ENCODE peak calls at places on chromosomes 4 and X, in ten cellular contexts. D is brain microvascular endothelial cell, N is tibial nerve, L is natural killer cell, K is cardiac fibroblast, E is lower leg skin, X is HFF-Myc, Z is ascending aorta, M is IMR-90, O is omental fat pad. I is an unnamed sample.

GRCh38 chrX:25976683-25977310 is 161.3 kb upstream of the MAGEB18 start:
- DNase-seq in N (no peak), O (no peak), D (no peak), Z (no peak), L (no peak), X (no peak), E (no peak), M (no peak), K (no peak), I (no peak)

GRCh38 chr4:181219783-181220416 is 1023.3 kb upstream of the TENM3 start:
- DNase-seq in Z (no peak), X (no peak), D (no peak), K (no peak), O (no peak), E (no peak), L (no peak), M (no peak), N (no peak), I (no peak)

GRCh38 chr4:167084326-167084725 is 150.0 kb downstream of the SPOCK3 start:
- DNase-seq in E (no peak), K (no peak), M (no peak), D (no peak), N (no peak), L (no peak), Z (no peak), O (no peak), X (no peak), I (no peak)

GRCh38 chr4:30719363-30720020 is 677 bp upstream of the PCDH7 start:
- DNase-seq in L (no peak), O (no peak), M (peak), D (peak), Z (no peak), N (no peak), K (peak), X (no peak), E (peak), I (no peak)

GRCh38 chr4:55768291-55768690 is 51.3 kb upstream of the EXOC1L start:
- DNase-seq in E (no peak), K (peak), Z (no peak), N (no peak), D (peak), L (no peak), O (no peak), M (peak), X (peak), I (no peak)

GRCh38 chrX:47941423-47941822 is 62.4 kb downstream of the ZNF182 start:
- DNase-seq in O (no peak), N (no peak), X (no peak), L (no peak), E (no peak), Z (no peak), D (no peak), M (no peak), K (no peak), I (no peak)

GRCh38 chrX:65697915-65698796 is 30.7 kb downstream of the MSN start:
- DNase-seq in D (no peak), Z (peak), X (no peak), M (no peak), L (peak), E (peak), N (peak), K (peak), O (no peak), I (no peak)

GRCh38 chrX:65407157-65407626 is 127.4 kb downstream of the LAS1L start:
- DNase-seq in E (no peak), L (no peak), M (no peak), K (no peak), O (no peak), X (no peak), D (no peak), Z (no peak), N (no peak), I (no peak)

GRCh38 chr4:42915484-42915883 is 23.0 kb downstream of the GRXCR1 start:
- DNase-seq in M (no peak), X (no peak), E (no peak), N (no peak), O (no peak), D (no peak), L (no peak), K (no peak), Z (no peak), I (no peak)

GRCh38 chr4:152021788-152022438 is 261.1 kb upstream of the GATB start:
- DNase-seq in N (peak), X (no peak), Z (no peak), O (no peak), E (no peak), D (no peak), K (no peak), M (no peak), L (no peak), I (no peak)

GRCh38 chr4:16231570-16232252 is 5.4 kb upstream of the TAPT1 start:
- DNase-seq in M (no peak), O (no peak), L (no peak), N (no peak), K (peak), E (no peak), X (no peak), D (no peak), Z (no peak), I (no peak)

GRCh38 chrX:35890699-35891098 is 28.8 kb upstream of the CFAP47 start:
- DNase-seq in D (no peak), Z (no peak), O (no peak), M (peak), E (no peak), X (no peak), L (no peak), N (no peak), K (peak), I (no peak)

GRCh38 chrX:2185341-2186082 is 315.3 kb downstream of the DHRSX start:
- DNase-seq in L (no peak), M (no peak), E (no peak), X (no peak), Z (no peak), K (no peak), O (no peak), D (no peak), N (no peak), I (no peak)

GRCh38 chr4:183987987-183988392 is 82.9 kb downstream of the STOX2 start:
- DNase-seq in Z (peak), L (no peak), N (peak), D (peak), O (no peak), X (peak), M (peak), E (no peak), K (peak), I (no peak)

GRCh38 chr4:8696369-8697127 is 104.0 kb downstream of the CPZ start:
- DNase-seq in N (no peak), E (peak), Z (no peak), O (no peak), L (no peak), M (no peak), X (no peak), K (no peak), D (no peak), I (no peak)

GRCh38 chrX:317424-318067 is 1.1 kb downstream of the GTPBP6 start:
- DNase-seq in L (no peak), D (no peak), E (no peak), M (no peak), Z (no peak), X (no peak), O (peak), K (no peak), N (no peak), I (no peak)

GRCh38 chr4:105471566-105472176 is 2.2 kb downstream of the PPA2 start:
- DNase-seq in N (peak), K (peak), O (no peak), L (peak), Z (peak), D (peak), X (peak), E (peak), M (peak), I (peak)

GRCh38 chrX:68999351-68999750 is 165.9 kb downstream of the PJA1 start:
- DNase-seq in K (no peak), Z (no peak), L (no peak), X (no peak), M (peak), N (no peak), E (peak), D (no peak), O (no peak), I (no peak)

GRCh38 chr4:47939456-47939855 is 25.1 kb upstream of the NFXL1 start:
- DNase-seq in K (no peak), N (no peak), D (no peak), M (no peak), X (no peak), L (no peak), O (no peak), E (no peak), Z (no peak), I (no peak)

GRCh38 chr4:142846729-142847606 is 867 bp upstream of the INPP4B start:
- DNase-seq in D (no peak), K (peak), N (no peak), L (no peak), Z (no peak), M (no peak), E (no peak), X (no peak), O (no peak), I (peak)

GRCh38 chr4:17030543-17030942 is 132.1 kb upstream of the LDB2 start:
- DNase-seq in Z (no peak), M (peak), K (peak), D (peak), X (peak), L (no peak), O (no peak), E (no peak), N (no peak), I (no peak)

GRCh38 chrX:153539171-153539978 is 21.9 kb downstream of the ATP2B3 start:
- DNase-seq in X (peak), D (peak), N (peak), K (peak), L (peak), E (peak), Z (no peak), M (peak), O (peak), I (peak)

GRCh38 chrX:118171354-118171753 is 54.7 kb upstream of the KLHL13 start:
- DNase-seq in X (no peak), L (no peak), D (no peak), N (no peak), M (no peak), K (no peak), Z (no peak), O (no peak), E (no peak), I (no peak)

GRCh38 chr4:174420317-174420716 is 102.0 kb downstream of the HPGD start:
- DNase-seq in L (no peak), D (no peak), M (no peak), K (no peak), E (no peak), O (no peak), X (no peak), Z (no peak), N (no peak), I (no peak)

GRCh38 chrX:87572911-87573310 is 55.3 kb downstream of the KLHL4 start:
- DNase-seq in X (no peak), N (no peak), K (peak), D (no peak), E (no peak), O (no peak), M (no peak), L (no peak), Z (no peak), I (no peak)

GRCh38 chrX:45709381-45709780 is 508.7 kb upstream of the DIPK2B start:
- DNase-seq in Z (no peak), D (no peak), N (no peak), O (no peak), X (no peak), M (peak), K (no peak), E (no peak), L (no peak), I (no peak)

GRCh38 chrX:13369541-13370140 is 49.8 kb upstream of the ATXN3L start:
- DNase-seq in N (no peak), M (no peak), D (no peak), Z (no peak), X (no peak), E (no peak), L (no peak), O (no peak), K (no peak), I (no peak)

GRCh38 chr4:926538-926937 is 5.6 kb downstream of the GAK start:
- DNase-seq in M (no peak), Z (no peak), D (no peak), X (no peak), K (peak), N (no peak), L (no peak), O (no peak), E (peak), I (no peak)

GRCh38 chrX:154032156-154032555 is 12.5 kb upstream of the IRAK1 start:
- DNase-seq in N (no peak), K (no peak), M (no peak), L (no peak), D (no peak), Z (no peak), X (no peak), O (no peak), E (no peak), I (no peak)

GRCh38 chr4:84966382-84967291 is at the start of gene WDFY3:
- DNase-seq in E (peak), K (peak), O (peak), Z (peak), L (no peak), N (peak), D (peak), M (peak), X (peak), I (peak)

GRCh38 chr4:113617195-113617594 is 144.3 kb downstream of the CAMK2D start:
- DNase-seq in O (no peak), L (no peak), D (no peak), N (no peak), K (no peak), E (no peak), X (no peak), M (no peak), Z (no peak), I (no peak)
- TF ChIP-seq CTCF in O (no peak), L (no peak), D (no peak), N (no peak), K (no peak), E (no peak), X (no peak), M (no peak), Z (no peak), I (no peak)

GRCh38 chr4:120939693-120940092 is 17.2 kb upstream of the PRDM5 start:
- DNase-seq in E (no peak), O (no peak), M (no peak), Z (no peak), N (no peak), X (no peak), K (no peak), D (no peak), L (no peak), I (no peak)

DNA sequence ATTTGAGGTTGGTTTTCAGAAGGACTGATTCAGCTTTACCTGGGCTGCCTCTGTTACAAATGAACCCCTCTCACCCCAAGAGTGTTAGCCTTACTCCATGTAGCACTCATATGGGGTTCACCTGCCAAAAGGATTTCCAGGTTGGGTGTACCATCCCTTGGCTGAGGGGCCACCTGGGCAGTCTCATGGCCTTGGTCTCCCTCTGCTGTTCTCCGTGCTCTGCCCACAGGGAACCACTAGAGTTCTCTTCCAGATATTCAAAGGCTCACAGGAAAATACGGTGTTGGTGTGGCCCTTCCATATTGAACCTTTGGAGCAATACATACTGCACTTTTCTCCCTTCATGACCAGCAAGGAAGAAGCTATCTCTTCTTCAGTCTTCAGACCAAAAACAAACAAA is 18.0 kb upstream of the PRDM5 start:
- DNase-seq in E (no peak), Z (no peak), K (no peak), O (no peak), D (no peak), L (no peak), X (no peak), M (no peak), N (no peak), I (no peak)
- TF ChIP-seq CTCF in E (no peak), Z (no peak), K (no peak), O (no peak), D (peak), L (no peak), X (no peak), M (no peak), N (no peak), I (no peak)

GRCh38 chr4:140049024-140049923 is 104.7 kb downstream of the MAML3 start:
- DNase-seq in M (peak), Z (peak), D (peak), N (no peak), O (no peak), E (no peak), X (no peak), L (peak), K (peak), I (no peak)

GRCh38 chr4:140049924-140050681 is 103.9 kb downstream of the MAML3 start:
- DNase-seq in K (peak), X (no peak), E (no peak), D (no peak), M (peak), Z (no peak), O (no peak), N (no peak), L (no peak), I (no peak)

GRCh38 chr4:140053185-140053584 is 100.8 kb downstream of the MAML3 start:
- DNase-seq in O (no peak), K (no peak), M (no peak), N (no peak), D (no peak), X (no peak), Z (no peak), L (no peak), E (no peak), I (no peak)

GRCh38 chr4:140054861-140055260 is 99.1 kb downstream of the MAML3 start:
- DNase-seq in E (no peak), L (no peak), O (no peak), Z (no peak), D (no peak), X (no peak), M (no peak), N (no peak), K (no peak), I (no peak)

DNA sequence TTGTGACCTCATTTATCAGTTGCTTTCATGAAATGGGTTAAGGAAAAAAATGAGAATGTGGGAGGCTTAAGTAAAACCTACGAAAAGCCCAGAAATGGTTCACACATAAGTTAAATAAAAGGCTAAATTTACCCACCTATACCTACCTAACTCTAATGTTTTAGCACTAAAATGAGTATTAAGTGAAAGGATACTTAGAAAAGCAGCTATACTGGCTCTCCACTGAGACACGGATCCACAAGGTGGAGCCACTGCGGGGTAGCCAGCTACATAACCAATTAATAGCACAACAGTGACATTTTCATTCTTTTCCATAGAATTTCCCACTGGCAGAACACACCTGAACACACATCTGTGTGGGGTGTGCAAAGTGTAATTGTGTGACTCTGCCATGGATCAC is 101.9 kb downstream of the MAML3 start:
- DNase-seq in E (no peak), K (peak), M (peak), X (no peak), O (no peak), N (no peak), D (peak), Z (no peak), L (no peak), I (no peak)
- TF ChIP-seq CTCF in E (no peak), K (peak), M (peak), X (peak), O (no peak), N (peak), D (peak), Z (peak), L (no peak), I (peak)

GRCh38 chr4:22430626-22431025 is 85.2 kb downstream of the ADGRA3 start:
- DNase-seq in E (no peak), L (no peak), M (no peak), O (no peak), D (no peak), K (no peak), Z (no peak), X (no peak), N (no peak), I (no peak)

GRCh38 chr4:22435652-22436051 is 80.2 kb downstream of the ADGRA3 start:
- DNase-seq in L (no peak), Z (no peak), M (no peak), E (no peak), D (no peak), K (no peak), X (no peak), N (no peak), O (no peak), I (no peak)

GRCh38 chr4:22439947-22440346 is 75.9 kb downstream of the ADGRA3 start:
- DNase-seq in K (no peak), M (no peak), L (no peak), N (no peak), X (no peak), Z (no peak), E (no peak), O (no peak), D (no peak), I (no peak)

DNA sequence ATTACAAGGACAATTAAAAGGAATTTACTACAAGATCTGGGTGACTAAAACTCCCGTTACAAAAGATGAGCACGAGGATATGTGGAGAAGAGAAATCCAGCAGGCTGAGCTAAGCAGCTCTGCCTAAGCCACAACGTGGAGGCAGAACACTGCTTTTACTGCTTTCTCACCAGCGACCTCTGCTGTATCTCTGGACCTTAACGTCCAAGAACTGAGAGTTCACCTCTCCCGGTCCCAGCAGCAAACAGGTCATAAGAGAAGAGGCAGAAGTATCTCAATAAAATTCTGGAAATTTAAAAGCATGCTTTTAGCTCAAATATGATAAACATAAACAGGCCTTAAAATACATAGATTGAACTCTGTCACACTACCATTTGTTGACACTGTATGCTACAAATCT is 81.0 kb downstream of the ADGRA3 start:
- DNase-seq in E (no peak), X (peak), O (no peak), N (no peak), K (peak), D (peak), L (no peak), M (peak), Z (no peak), I (no peak)
- TF ChIP-seq CTCF in E (no peak), X (peak), O (no peak), N (no peak), K (peak), D (peak), L (no peak), M (peak), Z (peak), I (peak)

GRCh38 chrX:124393238-124393637 is 46.9 kb downstream of the SH2D1A start:
- DNase-seq in E (no peak), X (no peak), D (no peak), L (no peak), O (no peak), N (no peak), M (no peak), K (no peak), Z (no peak), I (no peak)

GRCh38 chrX:124392794-124393193 is 46.4 kb downstream of the SH2D1A start:
- DNase-seq in K (no peak), E (no peak), L (no peak), N (no peak), D (no peak), X (no peak), Z (no peak), O (no peak), M (no peak), I (no peak)

GRCh38 chrX:124393659-124394058 is 47.3 kb downstream of the SH2D1A start:
- DNase-seq in N (no peak), O (no peak), K (no peak), X (no peak), E (no peak), M (no peak), D (no peak), Z (no peak), L (no peak), I (no peak)

GRCh38 chrX:124386401-124386800 is 40.0 kb downstream of the SH2D1A start:
- DNase-seq in O (no peak), N (no peak), M (no peak), D (no peak), K (no peak), X (no peak), L (no peak), E (no peak), Z (no peak), I (no peak)

DNA sequence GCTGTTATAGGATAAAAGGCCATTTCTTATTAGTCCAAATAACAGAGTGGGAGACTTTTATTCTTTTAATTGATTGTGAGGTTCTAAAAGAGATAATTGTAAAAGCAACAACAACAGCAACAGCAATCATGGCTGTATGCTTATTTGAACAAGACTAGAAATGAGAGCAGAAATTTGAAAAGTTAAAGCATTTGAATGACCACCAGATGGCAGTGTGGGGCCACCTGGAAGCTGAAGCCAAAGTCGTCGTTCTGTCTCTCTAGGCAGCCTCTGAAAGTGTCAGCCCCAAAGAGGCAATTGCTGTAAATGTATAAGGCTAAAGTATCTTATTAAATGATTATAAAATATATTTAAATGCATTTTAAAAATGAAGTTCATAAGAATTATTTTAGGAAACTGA is 42.2 kb downstream of the SH2D1A start:
- DNase-seq in L (peak), K (peak), D (peak), M (peak), E (no peak), O (no peak), X (no peak), N (no peak), Z (no peak), I (peak)
- TF ChIP-seq CTCF in L (peak), K (peak), D (peak), M (peak), E (no peak), O (no peak), X (peak), N (peak), Z (peak), I (peak)

GRCh38 chrX:112941209-112941788 is 100.7 kb upstream of the AMOT start:
- DNase-seq in N (no peak), E (no peak), L (no peak), X (no peak), O (no peak), D (no peak), Z (no peak), K (no peak), M (peak), I (no peak)
- TF ChIP-seq CTCF in N (no peak), E (no peak), L (no peak), X (no peak), O (no peak), D (no peak), Z (no peak), K (no peak), M (peak), I (no peak)

GRCh38 chr4:165384608-165385007 is 5.8 kb downstream of the CPE start:
- DNase-seq in K (peak), M (peak), O (no peak), X (peak), Z (no peak), N (no peak), E (no peak), D (no peak), L (no peak), I (no peak)
- TF ChIP-seq CTCF in K (no peak), M (no peak), O (no peak), X (no peak), Z (no peak), N (no peak), E (no peak), D (peak), L (no peak), I (peak)